ENCODE peak calls at places on chromosomes 4 and X, in four cellular contexts. K is mesendoderm, W is HCT116, J is IMR-90. B is an unnamed sample.

GRCh38 chr4:174764105-174764729 is 64.8 kb downstream of the GLRA3 start:
- DNase-seq in K (peak), W (peak), J (peak), B (peak)

GRCh38 chr4:6472008-6472386 is 417 bp downstream of the PPP2R2C start:
- DNase-seq in K (no peak), W (no peak), J (no peak), B (no peak)

GRCh38 chr4:152535236-152535902 is 523 bp downstream of the FBXW7 start:
- DNase-seq in K (no peak), W (no peak), J (no peak), B (peak)

GRCh38 chr4:107546637-107547036 is 173.4 kb downstream of the PAPSS1 start:
- DNase-seq in K (no peak), W (no peak), J (no peak), B (no peak)

GRCh38 chr4:5101571-5101970 is 50.3 kb downstream of the STK32B start:
- DNase-seq in K (no peak), W (no peak), J (no peak), B (no peak)

GRCh38 chr4:20252656-20253271 is 1.1 kb downstream of the SLIT2 start:
- DNase-seq in K (peak), W (no peak), J (peak), B (peak)

GRCh38 chr4:189979196-189980047 is 38.8 kb downstream of the FRG1 start:
- DNase-seq in K (peak), W (no peak), J (no peak), B (no peak)

GRCh38 chr4:89497517-89498308 is 190.1 kb upstream of the GPRIN3 start:
- DNase-seq in K (no peak), W (no peak), J (no peak), B (no peak)

GRCh38 chr4:18342847-18343246 is 321.3 kb upstream of the LCORL start:
- DNase-seq in K (no peak), W (no peak), J (no peak), B (no peak)

GRCh38 chr4:22345678-22346077 is 170.2 kb downstream of the ADGRA3 start:
- DNase-seq in K (no peak), W (no peak), J (no peak), B (no peak)

GRCh38 chrX:41558531-41558930 is 111.4 kb downstream of the NYX start:
- DNase-seq in K (no peak), W (no peak), J (peak), B (peak)

GRCh38 chr4:36067116-36067515 is 177.2 kb downstream of the ARAP2 start:
- DNase-seq in K (no peak), W (no peak), J (no peak), B (no peak)

GRCh38 chrX:103774070-103774642 is 2.5 kb upstream of the PLP1 start:
- DNase-seq in K (no peak), W (peak), J (peak), B (peak)

GRCh38 chrX:51461053-51462050 is 35.0 kb downstream of the NUDT11 start:
- DNase-seq in K (peak), W (peak), J (peak), B (peak)

GRCh38 chrX:69158166-69159040 is 6.8 kb downstream of the PJA1 start:
- DNase-seq in K (peak), W (no peak), J (peak), B (peak)

GRCh38 chrX:124023838-124024238 is 62.3 kb downstream of the STAG2 start:
- DNase-seq in K (no peak), W (no peak), J (peak), B (no peak)

GRCh38 chr4:9924750-9925149 is 96.5 kb downstream of the SLC2A9 start:
- DNase-seq in K (no peak), W (no peak), J (peak), B (no peak)

GRCh38 chr4:172007889-172008288 is 194.7 kb downstream of the GALNTL6 start:
- DNase-seq in K (no peak), W (no peak), J (no peak), B (no peak)

GRCh38 chr4:791866-792630 is 33.9 kb downstream of the CPLX1 start:
- DNase-seq in K (peak), W (no peak), J (no peak), B (peak)

GRCh38 chrX:143570747-143571146 is 53.5 kb upstream of the SPANXN3 start:
- DNase-seq in K (no peak), W (no peak), J (no peak), B (no peak)

GRCh38 chrX:111338095-111338698 is 67.9 kb upstream of the CAPN6 start:
- DNase-seq in K (no peak), W (no peak), J (no peak), B (no peak)

GRCh38 chrX:50615570-50616158 is 145.0 kb upstream of the DGKK start:
- DNase-seq in K (no peak), W (no peak), J (no peak), B (peak)

GRCh38 chrX:130702867-130703707 is 199.9 kb downstream of the ENOX2 start:
- DNase-seq in K (no peak), W (no peak), J (no peak), B (no peak)

GRCh38 chr4:7652906-7653305 is 218.2 kb upstream of the PSAPL1 start:
- DNase-seq in K (no peak), W (no peak), J (no peak), B (no peak)

GRCh38 chrX:74526786-74527185 is 87.6 kb downstream of the RLIM start:
- DNase-seq in K (no peak), W (no peak), J (no peak), B (no peak)

GRCh38 chr4:133146574-133147198 is 2.4 kb upstream of the PCDH10 start:
- DNase-seq in K (peak), W (no peak), J (peak), B (peak)

DNA sequence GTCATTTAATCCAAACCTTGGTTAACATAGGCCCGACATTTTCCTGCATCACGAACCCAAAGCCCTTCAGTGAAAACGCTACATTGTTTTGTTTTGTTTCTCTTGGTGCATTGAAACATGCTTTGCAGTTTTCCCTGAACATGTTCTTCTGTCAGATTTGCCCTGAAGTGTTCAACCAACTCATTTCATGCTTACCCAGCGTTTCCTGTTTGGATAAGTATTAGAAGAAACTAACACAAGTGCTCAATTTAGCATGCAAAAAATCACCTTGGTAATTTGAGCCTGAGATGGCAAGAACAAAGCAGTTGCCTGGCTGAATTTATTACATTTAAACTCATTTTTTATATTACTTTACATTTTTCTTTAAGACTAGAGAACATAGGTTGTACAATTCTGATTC is 160.1 kb upstream of the VCX3A start:
- DNase-seq in K (no peak), W (no peak), J (no peak), B (no peak)
- H3K4me3 ChIP-seq in K (no peak), W (no peak), J (no peak), B (no peak)

GRCh38 chr4:184415071-184415470 is 59.3 kb downstream of the IRF2 start:
- DNase-seq in K (no peak), W (no peak), J (no peak), B (no peak)
- H3K27ac ChIP-seq in K (no peak), W (no peak), J (no peak), B (no peak)

GRCh38 chr4:24837296-24837695 is 41.9 kb downstream of the SOD3 start:
- DNase-seq in K (no peak), W (no peak), J (no peak), B (no peak)
- H3K4me3 ChIP-seq in K (no peak), W (no peak), J (no peak), B (no peak)

GRCh38 chr4:162016991-162017390 is 146.8 kb downstream of the FSTL5 start:
- DNase-seq in K (no peak), W (no peak), J (no peak), B (no peak)

GRCh38 chr4:162017863-162018262 is 145.9 kb downstream of the FSTL5 start:
- DNase-seq in K (no peak), W (no peak), J (no peak), B (peak)

GRCh38 chr4:162011039-162011438 is 152.8 kb downstream of the FSTL5 start:
- DNase-seq in K (no peak), W (no peak), J (peak), B (no peak)

GRCh38 chr4:162010362-162010761 is 153.4 kb downstream of the FSTL5 start:
- DNase-seq in K (no peak), W (no peak), J (no peak), B (no peak)

GRCh38 chr4:162015090-162015489 is 148.7 kb downstream of the FSTL5 start:
- DNase-seq in K (no peak), W (no peak), J (peak), B (no peak)
- H3K27ac ChIP-seq in K (no peak), W (no peak), J (no peak), B (no peak)

GRCh38 chr4:165974647-165975335 is 101.8 kb downstream of the TLL1 start:
- DNase-seq in K (no peak), W (no peak), J (no peak), B (no peak)

GRCh38 chr4:165971446-165971845 is 98.4 kb downstream of the TLL1 start:
- DNase-seq in K (no peak), W (no peak), J (no peak), B (no peak)

GRCh38 chr4:165972747-165973146 is 99.7 kb downstream of the TLL1 start:
- DNase-seq in K (no peak), W (no peak), J (no peak), B (no peak)

GRCh38 chr4:165970703-165971420 is 97.8 kb downstream of the TLL1 start:
- DNase-seq in K (no peak), W (no peak), J (no peak), B (no peak)

GRCh38 chr4:165971941-165972340 is 98.9 kb downstream of the TLL1 start:
- DNase-seq in K (no peak), W (no peak), J (no peak), B (no peak)
- H3K4me3 ChIP-seq in K (no peak), W (no peak), J (no peak), B (no peak)

GRCh38 chr4:24794111-24794860 is 1.1 kb upstream of the SOD3 start:
- DNase-seq in K (peak), W (no peak), J (peak), B (no peak)
- H3K27ac ChIP-seq in K (no peak), W (no peak), J (no peak), B (no peak)

DNA sequence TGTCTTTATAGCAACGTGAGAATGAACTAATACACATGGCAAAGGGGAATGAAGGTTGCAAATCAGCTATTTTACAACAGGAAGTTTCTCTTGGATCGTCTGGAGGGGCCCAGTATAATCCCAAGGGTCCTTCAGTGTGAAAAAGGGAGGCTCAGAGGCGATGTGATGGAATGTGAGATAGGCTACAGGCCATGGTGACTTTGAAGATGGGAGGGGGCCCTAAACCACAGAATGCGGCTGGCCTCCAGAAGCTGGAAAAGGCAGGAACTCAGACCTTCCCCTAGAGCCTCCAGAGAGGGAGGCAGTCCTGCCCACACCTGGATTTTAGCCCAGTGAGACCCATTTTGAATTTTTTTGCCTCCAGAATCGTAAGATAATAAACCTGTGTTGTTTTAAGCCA is 69.4 kb upstream of the PGM2 start:
- DNase-seq in K (peak), W (no peak), J (no peak), B (no peak)
- H3K4me3 ChIP-seq in K (no peak), W (no peak), J (no peak), B (no peak)

GRCh38 chr4:76208005-76208765 is 5.4 kb downstream of the SCARB2 start:
- DNase-seq in K (peak), W (no peak), J (peak), B (no peak)

GRCh38 chr4:76212301-76212700 is 1.3 kb downstream of the SCARB2 start:
- DNase-seq in K (no peak), W (no peak), J (no peak), B (no peak)

GRCh38 chr4:76210502-76210901 is 3.1 kb downstream of the SCARB2 start:
- DNase-seq in K (no peak), W (no peak), J (no peak), B (no peak)

GRCh38 chr4:76211769-76212168 is 1.9 kb downstream of the SCARB2 start:
- DNase-seq in K (no peak), W (no peak), J (no peak), B (no peak)

DNA sequence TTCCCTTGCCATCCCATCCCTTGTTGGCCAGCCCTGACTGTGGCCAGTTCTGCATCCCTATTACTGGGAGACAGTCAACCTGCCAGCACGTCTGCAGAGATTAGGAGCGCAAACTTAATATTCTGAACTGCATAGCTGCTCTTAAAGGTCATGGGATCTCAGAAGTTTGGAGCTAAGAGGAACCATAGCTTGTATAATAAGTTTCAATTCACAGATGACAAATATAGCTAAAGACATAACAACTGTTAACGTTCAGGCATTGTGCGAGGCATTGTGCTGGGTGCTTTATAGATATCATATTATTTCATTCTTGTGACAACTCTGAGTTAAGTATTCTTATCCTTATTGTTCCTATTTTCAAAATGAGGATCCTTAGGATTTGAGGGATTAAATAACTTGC is 3.7 kb downstream of the SCARB2 start:
- DNase-seq in K (no peak), W (no peak), J (no peak), B (no peak)
- H3K27ac ChIP-seq in K (no peak), W (no peak), J (peak), B (no peak)

DNA sequence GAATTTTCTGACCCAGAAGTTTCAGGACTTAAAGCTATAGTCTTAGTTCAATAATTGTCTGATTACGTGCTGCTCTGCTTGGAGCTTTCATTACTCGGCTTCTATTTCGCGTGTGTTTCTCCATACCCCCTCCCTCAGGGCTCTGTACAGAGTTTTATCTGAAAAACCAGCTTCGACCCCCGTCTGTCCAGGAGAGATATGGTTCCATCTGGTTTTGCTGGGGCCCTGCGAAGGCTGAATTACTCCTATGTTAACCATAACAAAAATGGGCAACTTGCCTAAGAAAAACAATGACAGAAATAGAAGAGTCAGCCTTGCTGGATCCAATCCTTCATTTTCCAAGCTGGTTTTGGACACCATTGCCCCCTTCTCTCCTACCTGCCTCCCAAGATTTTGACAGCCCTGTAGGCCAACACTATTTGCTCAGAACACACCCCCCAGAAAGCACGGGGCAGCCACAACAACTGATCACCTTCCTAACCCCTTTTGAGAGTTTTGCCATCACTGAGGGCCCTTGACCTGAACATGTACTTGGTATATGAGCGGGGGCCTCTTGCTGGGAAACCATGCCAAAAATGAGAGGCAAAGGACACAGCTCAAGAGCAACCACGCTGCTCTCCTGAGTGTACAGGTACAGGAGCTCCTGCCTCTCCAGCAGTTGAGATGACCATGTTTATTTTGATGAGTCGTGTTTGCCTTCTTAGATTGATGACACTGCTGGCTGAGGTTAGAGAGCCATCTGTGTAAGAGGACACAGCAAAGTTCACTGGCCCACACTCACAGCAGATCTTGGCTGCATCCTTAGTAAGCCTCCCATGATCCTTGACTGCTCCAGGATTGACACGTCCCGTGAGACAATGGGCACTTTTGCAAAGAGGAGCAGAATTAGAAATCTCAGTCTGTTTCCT is 36.2 kb upstream of the ATP6AP2 start:
- DNase-seq in K (no peak), W (no peak), J (peak), B (no peak)
- H3K4me3 ChIP-seq in K (no peak), W (no peak), J (no peak), B (no peak)

DNA sequence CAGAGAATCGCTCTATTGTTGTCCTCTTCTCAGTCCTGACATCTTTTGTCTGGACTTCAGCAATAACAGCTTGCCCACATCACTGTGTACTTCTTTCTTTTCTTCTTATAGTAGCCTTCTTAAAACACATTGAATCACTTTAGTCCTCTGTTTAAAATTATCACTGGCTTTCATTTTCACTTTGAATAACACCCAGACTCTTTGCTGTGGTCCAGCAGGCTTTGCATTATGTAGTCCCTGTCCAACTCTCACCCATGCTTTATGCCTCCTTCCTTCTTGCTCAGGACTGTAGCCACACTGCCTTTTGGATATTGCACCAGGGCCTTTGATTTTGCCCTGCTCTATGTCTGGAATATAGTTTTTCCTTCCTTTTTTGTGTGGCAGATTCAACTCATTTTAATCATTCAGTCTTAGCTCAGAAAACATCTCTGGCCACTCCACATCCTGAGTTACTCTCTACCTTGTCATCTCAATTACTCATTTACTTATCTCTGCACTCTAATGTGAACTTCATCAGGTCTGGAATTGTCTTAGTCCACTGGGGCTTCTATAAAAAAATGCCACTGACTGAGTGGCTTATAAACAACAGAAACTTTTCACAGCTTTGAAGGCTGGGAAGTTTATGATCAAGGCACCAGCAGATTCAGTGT is 168.2 kb downstream of the C4orf33 start:
- DNase-seq in K (no peak), W (no peak), J (no peak), B (no peak)
- H3K27ac ChIP-seq in K (no peak), W (no peak), J (no peak), B (no peak)

B was measured in GM23338.